ENCODE peak calls at places on chromosomes 2 and 18, in six cellular contexts. Q is spleen, Z is NCI-H774, Y is substantia nigra, C is LNCaP clone FGC, S is HAP-1. T is an unnamed sample.

GRCh38 chr2:34029073-34029472 is 430.0 kb upstream of the FAM98A start:
- DNase-seq in Q (no peak), Z (no peak), Y (no peak), C (no peak), S (no peak), T (no peak)

GRCh38 chr18:40867452-40867851 is 1087.6 kb upstream of the PIK3C3 start:
- DNase-seq in Q (no peak), Z (no peak), Y (no peak), C (no peak), S (no peak), T (peak)

GRCh38 chr18:9109523-9109922 is 7.0 kb downstream of the NDUFV2 start:
- DNase-seq in Q (no peak), Z (no peak), Y (no peak), C (no peak), S (peak), T (peak)

GRCh38 chr2:236627846-236628245 is 58.2 kb downstream of the ACKR3 start:
- DNase-seq in Q (peak), Z (no peak), Y (no peak), C (no peak), S (no peak), T (no peak)

GRCh38 chr18:28041366-28041765 is 135.6 kb downstream of the CDH2 start:
- DNase-seq in Q (no peak), Z (no peak), Y (no peak), C (no peak), S (peak), T (peak)

GRCh38 chr2:54557601-54558187 is 101.6 kb downstream of the SPTBN1 start:
- DNase-seq in Q (peak), Z (peak), Y (peak), C (no peak), S (no peak), T (no peak)

GRCh38 chr2:217743407-217743806 is 259.4 kb downstream of the TNS1 start:
- DNase-seq in Q (no peak), Z (no peak), Y (no peak), C (no peak), S (no peak), T (no peak)

GRCh38 chr2:101754613-101755012 is 57.1 kb downstream of the MAP4K4 start:
- DNase-seq in Q (no peak), Z (no peak), Y (no peak), C (peak), S (no peak), T (peak)

GRCh38 chr2:72153026-72153791 is 5.5 kb upstream of the CYP26B1 start:
- DNase-seq in Q (no peak), Z (no peak), Y (no peak), C (no peak), S (no peak), T (peak)

T was measured in AG20443.